ENCODE peak calls at places on chromosomes 4 and X, in ten cellular contexts. Q is breast epithelium, S is astrocyte, O is sigmoid colon, U is heart right ventricle, L is colonic mucosa, E is BE2C, Y is PC-3, H is HAP-1, R is IMR-90. I is an unnamed sample.

GRCh38 chrX:45007598-45007997 is 134.6 kb downstream of the KDM6A start:
- DNase-seq in Q (no peak), S (no peak), O (no peak), U (no peak), L (no peak), E (no peak), Y (no peak), H (no peak), R (no peak), I (no peak)

GRCh38 chr4:119977135-119977534 is 89.5 kb downstream of the MAD2L1 start:
- DNase-seq in Q (no peak), S (no peak), O (no peak), U (no peak), L (no peak), E (no peak), Y (no peak), H (no peak), R (no peak), I (no peak)

GRCh38 chrX:133926099-133926498 is 59.3 kb downstream of the GPC3 start:
- DNase-seq in Q (no peak), S (no peak), O (no peak), U (no peak), L (no peak), E (no peak), Y (no peak), H (no peak), R (no peak), I (no peak)

GRCh38 chr4:74181225-74181624 is 23.3 kb downstream of the MTHFD2L start:
- DNase-seq in Q (no peak), S (peak; percentile 63), O (no peak), U (no peak), L (no peak), E (no peak), Y (peak; percentile 61), H (no peak), R (peak; percentile 49), I (no peak)

GRCh38 chr4:170089743-170090666 is at the start of gene AADAT:
- DNase-seq in Q (no peak), S (peak; percentile 59), O (peak; percentile 83), U (peak; percentile 80), L (peak; percentile 76), E (peak; percentile 89), Y (peak; percentile 69), H (peak; percentile 92), R (peak; percentile 72), I (peak; percentile 81)

GRCh38 chr4:184111433-184111832 is 106.2 kb downstream of the ENPP6 start:
- DNase-seq in Q (no peak), S (no peak), O (no peak), U (no peak), L (no peak), E (no peak), Y (no peak), H (no peak), R (no peak), I (no peak)

GRCh38 chr4:28523791-28524190 is 1663.2 kb downstream of the STIM2 start:
- DNase-seq in Q (no peak), S (no peak), O (no peak), U (no peak), L (no peak), E (no peak), Y (no peak), H (no peak), R (no peak), I (no peak)

GRCh38 chrX:97126020-97126419 is 242.3 kb downstream of the RPA4 start:
- DNase-seq in Q (no peak), S (peak; percentile 11), O (no peak), U (no peak), L (no peak), E (no peak), Y (peak; percentile 37), H (no peak), R (peak; percentile 73), I (no peak)

GRCh38 chr4:102625232-102625930 is 124.2 kb downstream of the NFKB1 start:
- DNase-seq in Q (no peak), S (no peak), O (no peak), U (no peak), L (no peak), E (peak; percentile 26), Y (peak; percentile 38), H (peak; percentile 29), R (peak; percentile 54), I (no peak)

GRCh38 chrX:9476810-9477575 is 12.1 kb downstream of the TBL1X start:
- DNase-seq in Q (no peak), S (no peak), O (no peak), U (no peak), L (no peak), E (no peak), Y (no peak), H (no peak), R (no peak), I (no peak)

GRCh38 chr4:77662396-77662795 is 56.8 kb downstream of the CXCL13 start:
- DNase-seq in Q (no peak), S (no peak), O (no peak), U (no peak), L (no peak), E (no peak), Y (no peak), H (no peak), R (no peak), I (no peak)

GRCh38 chr4:73259552-73260140 is 1.0 kb upstream of the ANKRD17 start:
- DNase-seq in Q (no peak), S (peak; percentile 40), O (no peak), U (no peak), L (no peak), E (no peak), Y (no peak), H (peak; percentile 23), R (no peak), I (no peak)

GRCh38 chr4:143363332-143363731 is 26.7 kb downstream of the GAB1 start:
- DNase-seq in Q (no peak), S (no peak), O (no peak), U (no peak), L (no peak), E (no peak), Y (no peak), H (no peak), R (no peak), I (no peak)
- H3K4me1 ChIP-seq in Q (peaks cover 14% of the 10 kb centered on the region), S (peaks cover 20% of the 10 kb centered on the region), O (no peaks in the 10 kb centered on the region), U (peaks cover 42% of the 10 kb centered on the region), L (peaks cover under 1% of the 10 kb centered on the region), E (no peaks in the 10 kb centered on the region), Y (peaks cover 18% of the 10 kb centered on the region), H (peaks cover 17% of the 10 kb centered on the region), R (peaks cover 9% of the 10 kb centered on the region), I (no peaks in the 10 kb centered on the region)

GRCh38 chr4:3328814-3329663 is 36.2 kb downstream of the RGS12 start:
- DNase-seq in Q (no peak), S (no peak), O (no peak), U (no peak), L (no peak), E (no peak), Y (no peak), H (no peak), R (no peak), I (no peak)

GRCh38 chr4:3329887-3330286 is 37.1 kb downstream of the RGS12 start:
- DNase-seq in Q (no peak), S (no peak), O (no peak), U (no peak), L (no peak), E (no peak), Y (no peak), H (no peak), R (no peak), I (no peak)

GRCh38 chr4:3332498-3332897 is 39.7 kb downstream of the RGS12 start:
- DNase-seq in Q (no peak), S (no peak), O (no peak), U (no peak), L (no peak), E (no peak), Y (no peak), H (no peak), R (no peak), I (no peak)

GRCh38 chr4:3331511-3332394 is 38.9 kb downstream of the RGS12 start:
- DNase-seq in Q (no peak), S (no peak), O (no peak), U (no peak), L (no peak), E (no peak), Y (no peak), H (no peak), R (no peak), I (no peak)

DNA sequence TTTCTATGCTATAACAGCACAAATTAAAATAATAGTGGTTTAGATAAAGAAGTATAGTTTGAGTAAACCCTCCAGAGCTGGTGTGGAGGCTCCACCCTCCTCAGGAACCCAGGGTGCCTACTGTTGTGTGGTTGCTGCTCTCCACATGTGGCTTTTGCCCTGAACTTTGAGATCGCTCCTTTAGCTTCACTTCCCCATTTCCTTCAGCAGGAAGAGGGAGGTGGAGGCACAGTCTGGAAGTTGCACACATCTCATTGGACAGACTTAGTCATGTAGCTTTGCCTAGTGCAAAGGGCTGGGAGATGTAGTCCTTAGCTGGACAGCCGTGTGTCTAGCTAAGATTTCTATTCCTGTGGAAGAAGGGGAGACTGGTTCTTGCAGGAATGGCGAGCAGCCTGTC is 37.9 kb downstream of the RGS12 start:
- DNase-seq in Q (no peak), S (no peak), O (no peak), U (no peak), L (no peak), E (no peak), Y (no peak), H (no peak), R (no peak), I (no peak)
- H3K4me1 ChIP-seq in Q (no peaks in the 10 kb centered on the region), S (no peaks in the 10 kb centered on the region), O (no peaks in the 10 kb centered on the region), U (peaks cover 22% of the 10 kb centered on the region), L (no peaks in the 10 kb centered on the region), E (no peaks in the 10 kb centered on the region), Y (no peaks in the 10 kb centered on the region), H (no peaks in the 10 kb centered on the region), R (peaks cover 3% of the 10 kb centered on the region), I (no peaks in the 10 kb centered on the region)

DNA sequence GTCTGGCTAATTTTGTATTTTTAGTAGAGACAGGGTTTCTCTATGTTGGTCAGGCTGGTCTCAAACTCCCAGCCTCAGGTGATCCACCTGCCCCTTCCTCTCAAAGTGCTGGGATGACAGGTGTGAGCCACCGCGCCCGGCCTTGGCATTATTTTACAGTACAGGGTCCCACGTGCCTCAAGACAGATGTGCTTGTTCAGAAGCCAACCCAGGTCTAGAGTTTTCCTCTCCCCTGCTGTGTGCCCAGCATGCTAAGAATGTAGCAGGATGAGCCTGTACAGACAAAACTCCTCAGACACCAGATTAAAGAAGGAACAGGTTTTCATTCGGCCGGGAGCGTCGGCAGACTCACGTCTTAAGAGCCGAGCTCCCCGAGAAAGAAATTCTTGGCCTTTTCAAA is 42.2 kb downstream of the CRLF2 start:
- DNase-seq in Q (peak; percentile 20), S (no peak), O (peak; percentile 33), U (no peak), L (no peak), E (no peak), Y (no peak), H (no peak), R (no peak), I (peak; percentile 12)
- H3K4me1 ChIP-seq in Q (no peaks in the 10 kb centered on the region), S (no peaks in the 10 kb centered on the region), O (no peaks in the 10 kb centered on the region), U (no peaks in the 10 kb centered on the region), L (no peaks in the 10 kb centered on the region), E (no peaks in the 10 kb centered on the region), Y (no peaks in the 10 kb centered on the region), H (no peaks in the 10 kb centered on the region), R (no peaks in the 10 kb centered on the region), I (no peaks in the 10 kb centered on the region)

DNA sequence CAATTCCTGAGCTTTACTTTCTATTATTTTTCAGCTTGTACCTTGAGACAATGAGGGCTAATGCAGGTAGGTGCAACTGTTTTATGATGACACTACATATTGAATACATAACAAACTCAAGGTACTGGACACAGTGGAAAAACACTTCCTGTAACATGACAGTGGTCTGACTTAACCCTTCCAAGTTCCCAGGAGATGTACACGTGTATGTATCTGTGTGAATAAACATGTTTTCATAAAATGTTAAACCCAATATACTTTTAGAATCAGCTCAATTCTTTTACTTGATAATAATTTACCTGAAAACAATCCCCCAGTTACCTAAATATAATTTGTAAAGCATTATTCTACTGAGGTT is 1.2 kb upstream of the PPARGC1A start:
- DNase-seq in Q (no peak), S (no peak), O (no peak), U (no peak), L (no peak), E (no peak), Y (no peak), H (no peak), R (no peak), I (no peak)
- H3K4me1 ChIP-seq in Q (peaks cover 4% of the 10 kb centered on the region), S (peaks cover 21% of the 10 kb centered on the region), O (no peaks in the 10 kb centered on the region), U (peaks cover 17% of the 10 kb centered on the region), L (no peaks in the 10 kb centered on the region), E (peaks cover 3% of the 10 kb centered on the region), Y (no peaks in the 10 kb centered on the region), H (no peaks in the 10 kb centered on the region), R (peaks cover 4% of the 10 kb centered on the region), I (peaks cover 12% of the 10 kb centered on the region)